ENCODE peak calls at places on chromosome 1, in ten cellular contexts. T, K, O, F, J, M, N, I, P and H are unnamed samples.

GRCh38 chr1:88001460-88001859 is 672.8 kb downstream of the LMO4 start:
- DNase-seq in J (no peak), N (no peak), P (no peak), M (no peak), F (no peak), I (no peak), T (no peak), K (no peak), O (no peak), H (no peak)

GRCh38 chr1:44819257-44819593 is 10.9 kb downstream of the BTBD19 start:
- DNase-seq in N (no peak), J (no peak), P (peak; percentile 58), M (no peak), F (no peak), O (no peak), I (no peak), T (peak; percentile 16), K (peak; percentile 39), H (no peak)

GRCh38 chr1:63116016-63116415 is 206.4 kb upstream of the FOXD3 start:
- DNase-seq in F (no peak), M (no peak), I (no peak), P (no peak), N (no peak), K (no peak), O (no peak), T (no peak), J (no peak), H (no peak)

GRCh38 chr1:230069813-230070212 is 2.8 kb downstream of the GALNT2 start:
- DNase-seq in T (no peak), K (no peak), F (no peak), J (no peak), I (no peak), P (peak; percentile 55), M (no peak), N (peak; percentile 49), O (no peak), H (no peak)

GRCh38 chr1:93732514-93732913 is 50.9 kb upstream of the BCAR3 start:
- DNase-seq in J (no peak), K (no peak), M (no peak), I (no peak), O (no peak), F (no peak), P (no peak), N (no peak), T (no peak), H (no peak)

GRCh38 chr1:34415140-34415539 is 238.4 kb downstream of the C1orf94 start:
- DNase-seq in F (no peak), P (no peak), M (no peak), T (no peak), O (no peak), I (no peak), J (no peak), N (no peak), K (no peak), H (no peak)

GRCh38 chr1:10046356-10047085 is 13.8 kb downstream of the UBE4B start:
- DNase-seq in I (no peak), M (no peak), P (peak; percentile 71), T (no peak), K (no peak), F (no peak), O (no peak), N (no peak), J (no peak), H (no peak)

GRCh38 chr1:69743146-69743545 is 175.4 kb downstream of the LRRC7 start:
- DNase-seq in K (no peak), I (no peak), M (no peak), O (no peak), N (no peak), T (no peak), J (no peak), P (no peak), F (no peak), H (no peak)

GRCh38 chr1:41650176-41650519 is 165.7 kb upstream of the EDN2 start:
- DNase-seq in T (no peak), P (no peak), O (peak; percentile 79), F (no peak), M (no peak), K (peak; percentile 58), I (no peak), J (no peak), N (no peak), H (peak; percentile 86)

DNA sequence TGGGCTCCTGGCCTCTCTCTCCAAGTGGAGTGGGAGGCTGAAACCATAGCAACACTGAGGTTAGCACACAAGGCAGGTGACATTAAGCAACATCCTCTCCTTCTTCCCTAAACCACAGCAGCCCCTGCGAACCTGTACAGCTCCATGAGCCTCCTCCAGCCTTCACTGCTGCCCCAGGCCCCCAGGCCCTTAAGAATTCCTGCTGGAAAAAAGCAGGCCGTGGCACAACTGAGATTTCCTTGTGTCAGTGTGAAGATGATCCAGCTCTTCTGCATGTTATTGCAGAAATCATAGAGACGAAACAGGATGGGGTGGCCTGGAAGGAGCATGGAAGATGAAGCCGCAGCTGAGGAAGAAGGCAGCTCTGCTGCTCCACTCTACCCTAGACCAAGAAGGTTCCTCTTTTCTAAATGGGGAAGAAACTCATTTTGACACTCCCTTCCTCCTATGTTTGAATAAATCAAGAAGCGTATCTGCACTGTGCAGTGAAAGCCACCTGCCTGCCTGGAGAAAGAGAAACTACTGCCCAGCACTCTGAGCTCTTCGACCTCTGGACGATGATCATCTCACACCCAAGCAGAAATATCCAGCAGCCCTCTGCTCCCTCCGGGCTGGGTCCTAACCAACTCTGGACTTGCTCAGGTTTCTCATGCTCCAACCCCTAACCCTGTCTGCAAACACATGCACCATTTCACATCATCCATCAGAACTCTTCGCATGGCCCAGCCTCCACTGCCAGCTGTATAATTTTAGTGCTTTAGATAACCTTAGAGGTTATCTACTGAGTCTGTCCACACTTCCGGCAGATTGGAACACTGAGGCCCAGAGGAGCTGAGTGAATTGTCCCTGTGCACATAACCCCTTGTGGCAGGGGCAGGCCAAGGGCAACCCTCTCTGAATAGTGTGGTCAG is 20.7 kb downstream of the SH3BP5L start:
- DNase-seq in F (no peak), I (no peak), O (peak; percentile 80), T (peak; percentile 51), M (peak; percentile 48), J (no peak), P (no peak), K (no peak), N (peak; percentile 83), H (peak; percentile 49)
- TF ChIP-seq POLR2AphosphoS5 in F (no peak), I (peak; percentile 18), O (peak; percentile 48), T (peak; percentile 35), M (peak; percentile 55), J (no peak), P (no peak), K (no peak), N (no peak), H (no peak)

GRCh38 chr1:38094711-38095336 is 48.2 kb upstream of the POU3F1 start:
- DNase-seq in O (peak; percentile 22), J (no peak), P (no peak), F (no peak), M (no peak), K (no peak), I (no peak), N (no peak), T (no peak), H (no peak)

GRCh38 chr1:38097256-38097655 is 50.7 kb upstream of the POU3F1 start:
- DNase-seq in K (no peak), F (no peak), J (no peak), M (no peak), N (no peak), I (no peak), O (peak; percentile 54), P (no peak), T (no peak), H (no peak)

GRCh38 chr1:38101037-38101782 is 54.6 kb upstream of the POU3F1 start:
- DNase-seq in T (no peak), P (no peak), M (no peak), F (no peak), N (no peak), K (no peak), I (no peak), J (no peak), O (peak; percentile 2), H (no peak)

GRCh38 chr1:38095337-38096030 is 48.9 kb upstream of the POU3F1 start:
- DNase-seq in T (no peak), J (no peak), K (no peak), O (peak; percentile 15), N (no peak), M (no peak), P (no peak), F (no peak), I (no peak), H (no peak)

DNA sequence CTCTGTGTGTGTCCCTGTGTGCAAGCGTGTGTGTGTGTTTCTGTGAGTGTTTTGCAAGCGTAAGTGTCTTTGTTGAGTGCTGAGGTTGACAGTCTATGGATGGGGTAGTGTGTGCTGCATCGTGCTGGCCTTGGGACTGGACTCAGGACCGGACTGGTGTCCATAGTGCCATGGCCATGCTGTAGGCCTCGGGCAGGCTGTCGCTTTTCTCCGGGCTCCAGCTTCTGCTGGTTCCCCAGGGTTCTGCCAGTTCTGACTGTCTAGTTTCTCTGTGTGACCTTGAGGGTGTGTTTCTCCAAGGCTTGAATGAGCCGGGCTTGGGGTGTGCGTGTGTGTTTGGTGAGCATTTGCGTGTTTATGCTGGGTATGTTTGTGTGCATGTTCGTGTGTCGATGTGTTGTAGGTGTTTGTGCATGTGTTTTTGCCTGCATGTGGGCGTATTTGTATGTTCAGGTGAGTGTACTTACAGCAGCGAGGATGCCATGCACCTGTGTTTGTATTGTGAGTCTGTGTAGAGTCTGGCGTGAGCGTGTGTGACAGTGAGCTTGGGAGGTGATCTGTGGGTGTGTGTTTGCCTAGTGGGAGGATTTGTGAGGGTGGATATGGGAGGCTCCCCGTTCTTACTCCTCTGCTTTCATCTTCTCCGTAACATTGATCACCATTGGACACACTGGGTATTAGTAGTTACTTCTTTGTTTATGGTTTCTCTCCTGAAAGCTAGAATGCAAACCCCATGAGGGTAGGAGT is 51.7 kb upstream of the POU3F1 start:
- DNase-seq in P (no peak), K (no peak), T (no peak), O (peak; percentile 31), N (no peak), J (no peak), F (no peak), M (no peak), I (no peak), H (no peak)
- TF ChIP-seq POLR2A in P (no peak), K (no peak), T (no peak), O (no peak), N (no peak), J (no peak), F (no peak), M (no peak), I (no peak), H (no peak)

GRCh38 chr1:238476881-238477280 is 586.2 kb upstream of the ZP4 start:
- DNase-seq in F (no peak), O (no peak), N (no peak), T (no peak), J (no peak), P (no peak), I (no peak), M (no peak), K (no peak), H (no peak)
- TF ChIP-seq POLR2AphosphoS5 in F (no peak), O (no peak), N (no peak), T (no peak), J (no peak), P (no peak), I (no peak), M (no peak), K (no peak), H (no peak)

DNA sequence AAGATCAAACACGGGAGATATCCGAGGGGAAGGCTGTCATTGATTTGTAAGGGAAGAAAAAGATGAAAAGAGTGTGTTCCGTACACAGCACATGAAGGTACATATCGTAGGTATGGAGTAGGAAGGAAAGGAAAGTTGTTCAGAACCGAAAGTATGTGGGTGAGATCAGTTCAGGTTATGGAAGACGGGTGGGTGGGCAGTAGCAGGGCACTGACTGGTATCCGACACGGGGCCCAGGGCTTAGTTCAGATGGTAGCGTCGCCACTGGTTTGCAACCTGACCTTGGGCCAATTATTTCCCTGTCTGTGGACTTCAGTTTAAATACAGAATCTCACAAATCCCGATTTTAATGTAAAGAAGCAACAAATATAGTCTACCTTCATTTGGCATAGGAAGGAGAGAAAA is 27.8 kb upstream of the A3GALT2 start:
- DNase-seq in K (no peak), F (no peak), M (no peak), I (no peak), T (no peak), O (peak; percentile 76), P (peak; percentile 65), N (no peak), J (no peak), H (peak; percentile 58)
- TF ChIP-seq POLR2A in K (no peak), F (no peak), M (no peak), I (no peak), T (no peak), O (no peak), P (no peak), N (no peak), J (no peak), H (no peak)